ENCODE peak calls at places on chromosomes 16 and 17, in seven cellular contexts. J is psoas muscle, X is iPS DF 6.9, P is OCI-LY7, G is body of pancreas, M is IMR-90, W is RWPE2. A is an unnamed sample. For H3K36me3, the result is how much of the 10 kb centered on the place peaks cover.

GRCh38 chr17:9755083-9755482 is 36.3 kb downstream of the DHRS7C start:
- DNase-seq in J (no peak), X (no peak), P (no peak), G (no peak), M (no peak), W (no peak), A (no peak)

GRCh38 chr16:27374794-27375499 is 27.0 kb upstream of the IL21R start:
- DNase-seq in J (peak), X (peak), P (peak), G (peak), M (peak), W (no peak), A (peak)

GRCh38 chr17:81223758-81224122 is 975 bp upstream of the CEP131 start:
- DNase-seq in J (no peak), X (no peak), P (no peak), G (no peak), M (no peak), W (no peak), A (no peak)

GRCh38 chr17:70855401-70856054 is 686.2 kb downstream of the KCNJ2 start:
- DNase-seq in J (no peak), X (no peak), P (no peak), G (peak), M (peak), W (no peak), A (no peak)

GRCh38 chr17:1627219-1627986 is 1.2 kb downstream of the SLC43A2 start:
- DNase-seq in J (peak), X (no peak), P (peak), G (no peak), M (no peak), W (no peak), A (no peak)

GRCh38 chr17:18008496-18009268 is 30.3 kb downstream of the ATPAF2 start:
- DNase-seq in J (no peak), X (no peak), P (no peak), G (no peak), M (peak), W (no peak), A (no peak)

GRCh38 chr17:29615048-29615385 is 7.7 kb downstream of the CORO6 start:
- DNase-seq in J (peak), X (no peak), P (no peak), G (peak), M (no peak), W (no peak), A (no peak)

GRCh38 chr17:82941021-82942001 is 101.5 kb upstream of the ZNF750 start:
- DNase-seq in J (peak), X (no peak), P (no peak), G (peak), M (no peak), W (peak), A (no peak)

GRCh38 chr17:48385303-48385702 is 44.7 kb downstream of the SKAP1 start:
- DNase-seq in J (no peak), X (no peak), P (no peak), G (no peak), M (no peak), W (no peak), A (no peak)

GRCh38 chr16:85648782-85649181 is 35.7 kb downstream of the GSE1 start:
- DNase-seq in J (no peak), X (no peak), P (no peak), G (no peak), M (peak), W (no peak), A (no peak)

GRCh38 chr16:1923299-1924034 is 5.3 kb upstream of the HS3ST6 start:
- DNase-seq in J (no peak), X (peak), P (no peak), G (no peak), M (no peak), W (no peak), A (peak)

GRCh38 chr16:81601601-81602251 is 157.1 kb downstream of the CMIP start:
- DNase-seq in J (no peak), X (no peak), P (no peak), G (no peak), M (peak), W (no peak), A (no peak)

GRCh38 chr16:67773099-67773498 is 33.3 kb downstream of the RANBP10 start:
- DNase-seq in J (no peak), X (no peak), P (no peak), G (peak), M (no peak), W (no peak), A (no peak)

GRCh38 chr17:80872999-80873951 is 118.4 kb upstream of the CHMP6 start:
- DNase-seq in J (peak), X (peak), P (no peak), G (no peak), M (no peak), W (peak), A (no peak)

GRCh38 chr16:48635199-48635718 is 25.3 kb upstream of the N4BP1 start:
- DNase-seq in J (no peak), X (no peak), P (no peak), G (no peak), M (no peak), W (peak), A (no peak)

GRCh38 chr16:87328846-87329245 is 11.7 kb upstream of the C16orf95 start:
- DNase-seq in J (peak), X (no peak), P (peak), G (no peak), M (no peak), W (no peak), A (no peak)

GRCh38 chr17:69769050-69769449 is 306.0 kb upstream of the KCNJ16 start:
- DNase-seq in J (no peak), X (no peak), P (no peak), G (no peak), M (no peak), W (no peak), A (no peak)

GRCh38 chr17:57810740-57811632 is 38.9 kb downstream of the MRPS23 start:
- DNase-seq in J (peak), X (no peak), P (no peak), G (peak), M (peak), W (no peak), A (peak)

GRCh38 chr16:89555265-89555664 is 5.2 kb upstream of the RPL13 start:
- DNase-seq in J (no peak), X (no peak), P (no peak), G (no peak), M (no peak), W (no peak), A (no peak)

GRCh38 chr17:29237476-29238132 is 9.1 kb upstream of the CRYBA1 start:
- DNase-seq in J (no peak), X (no peak), P (no peak), G (no peak), M (peak), W (no peak), A (no peak)

GRCh38 chr17:55086635-55087058 is 118.1 kb downstream of the STXBP4 start:
- DNase-seq in J (no peak), X (no peak), P (no peak), G (no peak), M (peak), W (no peak), A (no peak)

GRCh38 chr17:76452102-76452645 is 778 bp downstream of the UBE2O start:
- DNase-seq in J (no peak), X (no peak), P (peak), G (peak), M (no peak), W (no peak), A (no peak)

DNA sequence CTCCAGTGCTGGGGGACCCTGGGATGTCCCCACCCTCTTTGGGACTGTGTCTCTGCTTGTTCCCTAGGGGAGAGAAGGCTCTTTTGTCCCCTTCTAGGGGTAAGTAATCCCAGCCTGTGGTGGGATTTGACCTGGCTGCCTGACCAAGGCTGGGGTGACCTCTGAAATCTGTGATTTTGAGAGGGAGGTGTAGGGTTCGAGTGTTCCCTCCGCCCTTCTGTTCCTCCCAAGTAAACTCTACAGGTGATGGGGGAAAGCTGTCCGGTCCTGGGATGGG is 617 bp downstream of the TMEM92 start:
- DNase-seq in J (no peak), X (no peak), P (no peak), G (no peak), M (no peak), W (no peak), A (no peak)
- H3K4me3 ChIP-seq in J (no peak), X (peak), P (no peak), G (no peak), M (no peak), W (peak), A (no peak)

GRCh38 chr17:14739656-14740431 is 439.0 kb downstream of the HS3ST3B1 start:
- DNase-seq in J (no peak), X (no peak), P (no peak), G (no peak), M (no peak), W (no peak), A (no peak)

GRCh38 chr17:14737984-14738651 is 437.2 kb downstream of the HS3ST3B1 start:
- DNase-seq in J (peak), X (no peak), P (peak), G (peak), M (peak), W (peak), A (peak)

GRCh38 chr17:14741516-14741915 is 440.6 kb downstream of the HS3ST3B1 start:
- DNase-seq in J (no peak), X (no peak), P (no peak), G (no peak), M (peak), W (no peak), A (peak)

GRCh38 chr17:14736631-14737030 is 435.8 kb downstream of the HS3ST3B1 start:
- DNase-seq in J (no peak), X (no peak), P (no peak), G (no peak), M (no peak), W (no peak), A (no peak)

DNA sequence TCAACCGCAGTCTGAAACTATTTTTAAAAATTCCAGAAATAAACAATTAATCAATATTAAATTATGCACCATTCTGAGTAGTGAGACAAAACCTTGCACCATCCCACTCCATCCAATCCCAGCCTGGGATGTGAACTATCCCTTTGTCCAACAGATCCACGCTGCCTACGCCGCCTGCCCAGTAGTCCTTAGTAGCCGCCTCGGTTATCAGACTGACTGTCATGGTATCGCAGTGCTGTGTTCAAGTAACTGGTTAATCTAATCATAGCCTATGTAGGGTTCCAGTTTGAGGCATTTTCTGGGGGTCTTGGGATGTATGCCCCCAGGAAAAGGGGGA is 437.7 kb downstream of the HS3ST3B1 start:
- DNase-seq in J (no peak), X (no peak), P (no peak), G (no peak), M (no peak), W (no peak), A (no peak)
- H3K27ac ChIP-seq in J (no peak), X (no peak), P (no peak), G (peak), M (peak), W (peak), A (no peak)

DNA sequence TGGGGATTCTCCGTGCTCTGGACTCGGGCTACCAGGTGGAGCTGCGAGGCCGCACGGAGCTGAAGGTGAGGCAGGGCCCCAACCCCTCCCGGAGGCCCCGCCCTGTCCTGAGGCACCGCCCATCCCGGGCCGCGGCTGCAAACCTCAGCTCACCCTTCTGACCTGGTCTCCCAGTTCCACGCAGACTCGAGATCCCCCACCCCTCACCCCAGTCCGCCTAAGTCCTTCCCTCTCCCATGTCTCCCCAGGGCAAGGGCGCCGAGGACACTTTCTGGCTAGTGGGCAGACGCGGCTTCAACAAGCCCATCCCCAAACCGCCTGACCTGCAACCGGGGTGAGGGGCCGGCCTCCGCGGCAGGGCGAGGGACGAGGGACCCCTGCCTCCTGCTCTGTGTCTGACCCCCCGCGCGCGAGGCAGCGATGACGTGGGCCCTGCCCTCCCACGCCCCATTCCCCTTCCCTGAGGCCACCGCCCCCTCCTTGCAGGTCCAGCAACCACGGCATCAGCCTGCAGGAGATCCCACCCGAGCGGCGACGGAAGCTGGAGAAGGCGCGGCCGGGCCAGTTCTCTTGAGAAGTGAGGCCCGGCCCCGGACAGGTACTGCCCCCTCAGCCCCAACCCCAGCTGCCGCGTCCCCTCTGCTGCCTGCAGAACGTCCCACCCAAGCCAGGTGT is 13.7 kb downstream of the GUCY2D start:
- DNase-seq in J (no peak), X (no peak), P (no peak), G (peak), M (no peak), W (no peak), A (peak)
- H3K36me3 ChIP-seq in J (under half), X (under half), P (under half), G (under half), M (under half), W (under half), A (under half)

GRCh38 chr16:75266738-75267630 is 15.6 kb upstream of the BCAR1 start:
- DNase-seq in J (no peak), X (no peak), P (no peak), G (no peak), M (no peak), W (peak), A (no peak)
- H3K4me3 ChIP-seq in J (peak), X (no peak), P (no peak), G (peak), M (no peak), W (no peak), A (no peak)

GRCh38 chr16:11142951-11143740 is 112.9 kb downstream of the SOCS1 start:
- DNase-seq in J (no peak), X (no peak), P (no peak), G (no peak), M (no peak), W (no peak), A (peak)

GRCh38 chr16:11145173-11145820 is 110.7 kb downstream of the SOCS1 start:
- DNase-seq in J (peak), X (no peak), P (no peak), G (no peak), M (peak), W (no peak), A (peak)

GRCh38 chr16:11144122-11144521 is 111.9 kb downstream of the SOCS1 start:
- DNase-seq in J (peak), X (no peak), P (no peak), G (no peak), M (no peak), W (no peak), A (no peak)

GRCh38 chr16:11142261-11142630 is 113.8 kb downstream of the SOCS1 start:
- DNase-seq in J (no peak), X (no peak), P (no peak), G (no peak), M (no peak), W (no peak), A (no peak)

GRCh38 chr16:11143741-11144035 is 112.3 kb downstream of the SOCS1 start:
- DNase-seq in J (no peak), X (no peak), P (no peak), G (no peak), M (no peak), W (no peak), A (no peak)
- H3K27ac ChIP-seq in J (no peak), X (no peak), P (no peak), G (no peak), M (no peak), W (no peak), A (no peak)

DNA sequence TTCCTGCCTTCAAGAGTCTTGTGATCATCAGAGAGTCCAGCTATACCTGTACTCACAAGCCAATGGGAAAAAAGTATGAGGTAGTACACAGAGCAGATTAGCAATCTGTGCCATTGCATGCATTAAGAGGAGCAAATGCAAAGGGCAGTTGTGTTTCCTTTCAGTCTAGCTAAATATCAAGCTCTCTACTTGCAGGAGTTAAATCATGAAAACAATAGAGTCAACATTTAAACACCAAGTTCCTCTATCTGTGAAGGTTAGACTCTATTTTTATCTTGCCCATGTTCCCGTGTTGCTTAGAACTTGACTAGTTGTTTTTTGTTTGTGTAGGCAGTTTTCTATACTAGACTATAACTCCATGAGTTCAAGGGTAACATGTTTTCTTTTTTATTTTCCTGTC is 4.7 kb upstream of the FAM20A start:
- DNase-seq in J (no peak), X (no peak), P (no peak), G (no peak), M (no peak), W (no peak), A (no peak)
- H3K36me3 ChIP-seq in J (under half), X (under half), P (under half), G (under half), M (under half), W (under half), A (under half)

DNA sequence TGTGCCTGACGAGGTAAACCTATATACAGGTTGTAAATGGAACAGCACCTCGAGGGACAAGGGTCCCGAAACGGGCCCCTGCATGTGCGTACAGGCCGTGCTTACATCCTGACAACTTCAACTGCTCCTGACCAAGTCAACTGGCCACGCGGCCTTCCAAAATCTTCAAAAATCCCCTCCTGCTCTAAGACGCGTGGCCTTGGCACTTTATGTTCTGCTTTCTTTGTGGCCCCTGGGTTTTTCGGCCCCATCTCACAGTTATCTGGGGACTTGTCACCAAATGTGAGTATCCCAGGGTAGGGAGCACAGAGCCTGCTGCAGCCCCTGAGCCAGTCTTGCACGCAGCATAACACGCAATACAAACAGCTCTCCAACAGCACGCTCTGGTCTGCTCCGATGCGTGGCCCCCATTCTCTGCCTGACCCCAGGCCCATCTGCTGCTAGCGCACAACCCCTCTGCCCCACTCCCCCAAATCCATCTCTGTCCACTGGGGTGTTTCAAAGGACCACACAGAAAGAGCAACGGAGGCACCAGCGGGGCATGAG is 659 bp downstream of the RPH3AL start:
- DNase-seq in J (peak), X (no peak), P (no peak), G (no peak), M (no peak), W (no peak), A (no peak)
- H3K4me3 ChIP-seq in J (peak), X (no peak), P (no peak), G (peak), M (no peak), W (no peak), A (peak)

GRCh38 chr17:27511921-27512320 is 55.7 kb downstream of the KSR1 start:
- DNase-seq in J (no peak), X (no peak), P (no peak), G (no peak), M (no peak), W (no peak), A (no peak)
- H3K27ac ChIP-seq in J (no peak), X (no peak), P (no peak), G (peak), M (peak), W (no peak), A (no peak)